ENCODE peak calls at places on chromosomes 6 and 20, in seven cellular contexts. F, U, E, I, P, Y and L are unnamed samples.

GRCh38 chr20:37387519-37388269 is 41.8 kb downstream of the SRC start:
- DNase-seq in F (no peak), U (no peak), E (no peak), I (peak), P (no peak), Y (peak), L (no peak)

GRCh38 chr20:36821964-36822437 is 48.4 kb upstream of the DSN1 start:
- DNase-seq in F (no peak), U (no peak), E (no peak), I (no peak), P (no peak), Y (no peak), L (no peak)

GRCh38 chr20:21498646-21499045 is 15.2 kb downstream of the NKX2-2 start:
- DNase-seq in F (no peak), U (no peak), E (no peak), I (no peak), P (no peak), Y (no peak), L (no peak)

GRCh38 chr20:62820208-62820961 is 3.5 kb downstream of the COL9A3 start:
- DNase-seq in F (no peak), U (no peak), E (no peak), I (no peak), P (no peak), Y (no peak), L (no peak)

GRCh38 chr6:140684776-140685550 is 1310.5 kb upstream of the CITED2 start:
- DNase-seq in F (no peak), U (no peak), E (no peak), I (no peak), P (no peak), Y (no peak), L (no peak)

GRCh38 chr6:36150283-36150682 is 20.0 kb downstream of the MAPK13 start:
- DNase-seq in F (no peak), U (no peak), E (no peak), I (no peak), P (no peak), Y (no peak), L (no peak)

GRCh38 chr20:8454137-8454712 is 322.2 kb downstream of the PLCB1 start:
- DNase-seq in F (peak), U (peak), E (no peak), I (no peak), P (no peak), Y (no peak), L (no peak)

GRCh38 chr6:154352898-154353585 is 3.6 kb downstream of the IPCEF1 start:
- DNase-seq in F (no peak), U (no peak), E (no peak), I (no peak), P (no peak), Y (no peak), L (no peak)

GRCh38 chr6:79737172-79737571 is 106.0 kb downstream of the SH3BGRL2 start:
- DNase-seq in F (peak), U (no peak), E (no peak), I (no peak), P (no peak), Y (no peak), L (peak)

GRCh38 chr6:105879146-105879545 is 207.0 kb upstream of the PRDM1 start:
- DNase-seq in F (no peak), U (no peak), E (no peak), I (no peak), P (no peak), Y (no peak), L (no peak)

GRCh38 chr6:105882071-105882803 is 203.9 kb upstream of the PRDM1 start:
- DNase-seq in F (peak), U (no peak), E (no peak), I (no peak), P (no peak), Y (no peak), L (no peak)

GRCh38 chr6:105881608-105882007 is 204.5 kb upstream of the PRDM1 start:
- DNase-seq in F (no peak), U (no peak), E (no peak), I (no peak), P (no peak), Y (no peak), L (no peak)

GRCh38 chr6:105882833-105883232 is 203.3 kb upstream of the PRDM1 start:
- DNase-seq in F (peak), U (no peak), E (no peak), I (no peak), P (no peak), Y (no peak), L (no peak)

DNA sequence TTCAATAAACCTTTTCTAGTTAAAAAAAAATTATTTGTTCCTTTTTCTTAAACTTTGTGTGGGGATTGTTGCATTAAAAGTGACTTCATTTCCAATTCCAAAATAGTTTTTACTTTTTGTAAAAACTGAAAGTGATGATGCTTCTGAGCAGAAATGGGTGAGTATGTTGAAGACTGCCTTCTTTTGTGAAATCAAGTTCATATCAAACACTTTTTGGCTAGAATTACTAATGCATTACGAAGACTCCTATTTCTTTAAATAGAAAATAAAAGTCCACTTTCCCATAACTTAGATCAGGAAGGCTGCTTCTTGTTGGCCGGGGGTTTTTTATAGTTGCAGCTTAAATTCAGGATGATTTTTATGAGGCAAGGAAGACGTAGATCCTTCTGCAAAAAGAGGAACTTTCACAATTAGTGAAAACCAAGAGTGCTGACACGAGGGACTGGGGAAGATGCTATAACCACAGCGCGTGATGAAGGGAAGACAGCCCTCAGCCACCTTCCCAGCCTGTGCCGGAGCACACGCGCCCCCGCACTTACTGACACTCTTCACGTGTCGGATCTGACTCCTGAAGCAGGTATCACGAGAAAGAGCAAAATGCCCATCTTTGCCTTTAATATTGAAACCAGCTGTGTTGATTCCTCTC is 206.1 kb upstream of the PRDM1 start:
- DNase-seq in F (no peak), U (no peak), E (peak), I (peak), P (peak), Y (no peak), L (no peak)
- H3K4me3 ChIP-seq in F (no peak), U (no peak), E (no peak), I (no peak), P (no peak), Y (no peak), L (no peak)

GRCh38 chr6:7974553-7974931 is 64.0 kb upstream of the TXNDC5 start:
- DNase-seq in F (no peak), U (no peak), E (no peak), I (no peak), P (no peak), Y (no peak), L (no peak)
- H3K4me3 ChIP-seq in F (no peak), U (no peak), E (no peak), I (no peak), P (no peak), Y (no peak), L (no peak)

GRCh38 chr20:11675920-11676617 is 241.6 kb upstream of the BTBD3 start:
- DNase-seq in F (peak), U (no peak), E (no peak), I (no peak), P (no peak), Y (no peak), L (no peak)

GRCh38 chr20:11677445-11678235 is 240.1 kb upstream of the BTBD3 start:
- DNase-seq in F (no peak), U (no peak), E (no peak), I (no peak), P (no peak), Y (no peak), L (no peak)

GRCh38 chr20:11682285-11682684 is 235.4 kb upstream of the BTBD3 start:
- DNase-seq in F (no peak), U (no peak), E (no peak), I (no peak), P (no peak), Y (no peak), L (no peak)

GRCh38 chr20:11672959-11673358 is 244.7 kb upstream of the BTBD3 start:
- DNase-seq in F (no peak), U (no peak), E (no peak), I (no peak), P (no peak), Y (no peak), L (no peak)

DNA sequence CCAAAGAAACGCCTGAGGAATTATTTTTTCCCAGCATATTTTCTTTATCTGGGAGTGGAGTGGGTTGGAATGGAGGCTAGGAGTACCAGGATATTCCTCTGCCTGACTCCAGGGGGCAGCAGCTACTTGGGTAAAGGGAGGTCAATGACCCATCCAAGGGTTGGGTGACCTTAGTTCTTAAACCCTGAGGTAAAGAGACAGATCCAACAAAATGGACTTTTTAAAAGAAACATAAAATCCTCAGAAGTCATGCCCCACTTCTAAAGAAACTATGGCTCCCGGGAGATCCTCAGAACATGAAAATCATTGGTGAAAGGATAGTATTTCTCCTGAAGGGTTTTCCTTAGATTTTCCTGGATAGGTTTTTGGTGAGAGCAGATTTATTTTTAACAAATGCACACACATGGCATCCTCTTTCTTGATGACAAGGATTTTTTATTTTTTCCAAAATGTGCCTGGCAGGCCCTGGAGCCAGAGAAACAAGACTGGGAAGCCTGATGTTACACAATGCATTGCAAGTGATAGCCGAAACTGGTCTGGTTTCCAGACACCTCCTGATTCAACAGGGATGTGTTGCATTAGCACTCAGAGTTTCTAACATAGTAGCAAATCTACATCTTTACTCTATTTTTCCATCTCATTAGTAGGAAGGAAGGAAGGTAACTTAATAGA is 240.9 kb upstream of the BTBD3 start:
- DNase-seq in F (peak), U (peak), E (no peak), I (no peak), P (no peak), Y (peak), L (no peak)
- H3K4me3 ChIP-seq in F (no peak), U (no peak), E (no peak), I (no peak), P (no peak), Y (no peak), L (no peak)

DNA sequence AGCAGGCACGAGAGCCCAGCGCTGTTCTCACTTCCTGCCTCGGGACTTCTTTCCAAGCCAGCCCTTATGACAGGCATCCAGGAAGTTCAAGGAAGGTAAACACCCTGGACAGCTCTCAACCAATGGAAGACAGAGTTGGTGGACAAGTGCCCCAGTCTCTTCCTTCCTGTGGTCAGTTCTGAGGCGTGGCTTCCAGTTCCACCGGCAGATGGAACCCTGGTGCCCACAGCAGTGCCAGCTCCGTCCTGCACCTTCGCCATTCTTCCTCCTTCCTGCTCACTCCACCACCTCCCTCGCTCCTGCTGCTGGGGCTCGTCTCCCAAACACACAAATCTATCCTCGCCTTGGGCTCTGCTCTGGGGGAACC is 162.8 kb downstream of the GRM4 start:
- DNase-seq in F (peak), U (no peak), E (peak), I (peak), P (no peak), Y (peak), L (peak)
- H3K4me3 ChIP-seq in F (no peak), U (no peak), E (no peak), I (no peak), P (no peak), Y (no peak), L (no peak)

GRCh38 chr6:28125396-28125795 is 987 bp downstream of the ZSCAN16 start:
- DNase-seq in F (no peak), U (no peak), E (no peak), I (no peak), P (no peak), Y (no peak), L (no peak)
- H3K4me3 ChIP-seq in F (no peak), U (peak), E (no peak), I (no peak), P (no peak), Y (no peak), L (no peak)

GRCh38 chr6:33418690-33419291 is 884 bp upstream of the CUTA start:
- DNase-seq in F (peak), U (no peak), E (no peak), I (no peak), P (no peak), Y (no peak), L (no peak)

GRCh38 chr6:33419580-33420492 is at the start of gene SYNGAP1:
- DNase-seq in F (peak), U (no peak), E (peak), I (peak), P (no peak), Y (no peak), L (no peak)

GRCh38 chr6:33421344-33421643 is 1.4 kb downstream of the SYNGAP1 start:
- DNase-seq in F (no peak), U (no peak), E (no peak), I (no peak), P (no peak), Y (no peak), L (no peak)

GRCh38 chr6:33417903-33418689 is at the start of gene CUTA:
- DNase-seq in F (peak), U (peak), E (peak), I (peak), P (peak), Y (peak), L (peak)

DNA sequence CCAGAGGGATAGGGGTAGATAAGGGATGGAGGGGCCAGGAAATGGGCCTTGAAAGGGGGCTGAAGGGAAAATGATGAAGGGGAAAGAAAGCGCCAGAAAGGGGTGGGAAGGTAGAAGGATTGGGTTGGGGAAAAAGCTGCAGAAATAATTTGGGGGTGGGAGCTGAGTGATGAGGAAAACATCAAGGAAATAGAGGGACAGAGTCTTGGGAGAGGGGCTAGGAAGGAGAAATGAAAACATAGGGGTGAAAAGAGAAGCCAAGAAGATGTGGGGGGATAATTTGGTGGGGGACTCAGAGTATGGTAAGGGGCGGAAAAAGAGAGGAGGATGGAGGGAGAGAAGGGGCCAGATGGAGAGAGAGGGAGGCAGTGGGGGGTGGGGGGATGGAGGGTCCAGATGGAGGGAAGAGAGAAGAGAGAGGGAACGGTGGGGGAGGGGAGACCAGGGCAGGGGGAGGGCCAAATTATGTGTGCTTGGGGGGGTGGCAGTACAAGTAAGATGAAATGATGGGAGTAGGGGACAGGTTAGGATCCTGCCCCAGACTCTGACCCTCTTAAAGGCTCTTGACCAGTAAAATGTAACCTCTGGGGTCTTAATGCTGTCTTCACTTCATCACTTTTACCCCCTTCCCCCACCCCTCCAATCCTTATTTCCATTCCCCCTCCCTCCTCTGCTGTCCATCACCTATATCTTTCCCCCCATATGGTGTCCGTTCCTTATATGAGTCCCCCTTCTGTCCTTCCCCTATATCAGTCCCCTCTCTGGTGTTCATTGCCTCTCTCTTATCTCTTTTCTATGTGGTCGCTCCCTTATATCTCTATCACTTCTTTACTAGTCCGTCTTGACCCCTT is 853 bp downstream of the SYNGAP1 start:
- DNase-seq in F (no peak), U (no peak), E (no peak), I (no peak), P (no peak), Y (no peak), L (no peak)
- H3K4me3 ChIP-seq in F (peak), U (no peak), E (no peak), I (peak), P (peak), Y (no peak), L (peak)